ENCODE peak calls at places on chromosomes 11 and 22, in four cellular contexts. J, W, L and K are unnamed samples.

GRCh38 chr11:99019676-99020075 is 1.1 kb upstream of the CNTN5 start:
- DNase-seq in J (no peak), W (no peak), L (no peak), K (no peak)

GRCh38 chr22:43990044-43990443 is 34.1 kb upstream of the PARVB start:
- DNase-seq in J (no peak), W (no peak), L (no peak), K (no peak)

GRCh38 chr11:132632641-132633124 is 899.6 kb downstream of the OPCML start:
- DNase-seq in J (peak; percentile 86), W (no peak), L (peak; percentile 60), K (no peak)

GRCh38 chr22:50604623-50605348 is 4.2 kb downstream of the MAPK8IP2 start:
- DNase-seq in J (no peak), W (no peak), L (no peak), K (no peak)

GRCh38 chr11:124114942-124115781 is at the start of gene VWA5A:
- DNase-seq in J (peak; percentile 94), W (peak; percentile 40), L (peak; percentile 86), K (peak; percentile 61)

GRCh38 chr11:76805206-76805913 is 22.2 kb downstream of the TSKU start:
- DNase-seq in J (peak; percentile 51), W (no peak), L (no peak), K (no peak)

GRCh38 chr11:107856180-107856980 is 2.2 kb downstream of the SLC35F2 start:
- DNase-seq in J (no peak), W (no peak), L (no peak), K (no peak)

GRCh38 chr11:132895340-132895739 is 637.0 kb downstream of the OPCML start:
- DNase-seq in J (peak; percentile 50), W (no peak), L (no peak), K (no peak)

GRCh38 chr22:45891471-45891995 is 85.4 kb downstream of the WNT7B start:
- DNase-seq in J (no peak), W (no peak), L (no peak), K (no peak)

GRCh38 chr11:14916403-14916802 is 24.4 kb upstream of the CYP2R1 start:
- DNase-seq in J (no peak), W (no peak), L (no peak), K (no peak)

GRCh38 chr22:41334951-41335635 is 33.8 kb downstream of the ZC3H7B start:
- DNase-seq in J (no peak), W (no peak), L (no peak), K (no peak)

GRCh38 chr11:217704-218103 is 10.2 kb downstream of the RIC8A start:
- DNase-seq in J (peak; percentile 66), W (no peak), L (no peak), K (no peak)

GRCh38 chr11:101342307-101342706 is 212.7 kb upstream of the PGR start:
- DNase-seq in J (no peak), W (no peak), L (no peak), K (no peak)

GRCh38 chr11:8658210-8658968 is 24.1 kb downstream of the TRIM66 start:
- DNase-seq in J (no peak), W (no peak), L (no peak), K (no peak)

GRCh38 chr11:73194593-73194992 is 23.5 kb upstream of the P2RY2 start:
- DNase-seq in J (peak; percentile 93), W (no peak), L (peak; percentile 77), K (no peak)

GRCh38 chr11:17599460-17599925 is 52.4 kb downstream of the OTOG start:
- DNase-seq in J (no peak), W (no peak), L (no peak), K (no peak)

GRCh38 chr11:73402834-73403185 is 26.6 kb downstream of the RELT start:
- DNase-seq in J (peak; percentile 28), W (no peak), L (no peak), K (no peak)

GRCh38 chr11:134243913-134244312 is 9.2 kb downstream of the THYN1 start:
- DNase-seq in J (no peak), W (no peak), L (no peak), K (no peak)

GRCh38 chr11:134246678-134247077 is 6.5 kb downstream of the THYN1 start:
- DNase-seq in J (no peak), W (no peak), L (no peak), K (no peak)

GRCh38 chr11:134245434-134245833 is 7.7 kb downstream of the THYN1 start:
- DNase-seq in J (no peak), W (no peak), L (no peak), K (no peak)

GRCh38 chr11:134246100-134246499 is 7.1 kb downstream of the THYN1 start:
- DNase-seq in J (no peak), W (no peak), L (no peak), K (no peak)

DNA sequence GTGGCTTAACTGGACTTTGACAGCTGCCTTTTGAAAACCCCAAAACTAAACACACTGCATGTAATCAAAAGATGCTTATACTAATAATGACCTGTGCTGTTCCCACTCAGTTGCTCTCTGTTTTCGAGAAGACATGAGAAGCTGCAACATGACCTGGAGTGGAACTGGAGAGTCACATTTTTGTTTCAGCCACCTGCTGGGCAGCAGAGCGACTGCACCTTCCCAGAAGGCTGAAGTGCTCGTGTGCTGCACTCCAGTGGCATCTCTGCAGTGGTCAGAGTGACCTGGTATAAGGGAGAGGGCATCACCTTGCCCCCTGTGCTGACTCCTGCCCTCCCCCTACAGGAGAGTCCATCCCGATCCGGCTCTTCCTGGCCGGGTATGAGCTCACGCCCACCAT is 8.6 kb downstream of the THYN1 start:
- DNase-seq in J (peak; percentile 27), W (no peak), L (no peak), K (no peak)
- TF ChIP-seq CTCF in J (peak; percentile 57), W (no peak), L (peak; percentile 29), K (peak; percentile 56)

GRCh38 chr11:115396533-115396932 is 107.7 kb downstream of the CADM1 start:
- DNase-seq in J (no peak), W (no peak), L (no peak), K (no peak)
- TF ChIP-seq CTCF in J (no peak), W (no peak), L (no peak), K (no peak)

DNA sequence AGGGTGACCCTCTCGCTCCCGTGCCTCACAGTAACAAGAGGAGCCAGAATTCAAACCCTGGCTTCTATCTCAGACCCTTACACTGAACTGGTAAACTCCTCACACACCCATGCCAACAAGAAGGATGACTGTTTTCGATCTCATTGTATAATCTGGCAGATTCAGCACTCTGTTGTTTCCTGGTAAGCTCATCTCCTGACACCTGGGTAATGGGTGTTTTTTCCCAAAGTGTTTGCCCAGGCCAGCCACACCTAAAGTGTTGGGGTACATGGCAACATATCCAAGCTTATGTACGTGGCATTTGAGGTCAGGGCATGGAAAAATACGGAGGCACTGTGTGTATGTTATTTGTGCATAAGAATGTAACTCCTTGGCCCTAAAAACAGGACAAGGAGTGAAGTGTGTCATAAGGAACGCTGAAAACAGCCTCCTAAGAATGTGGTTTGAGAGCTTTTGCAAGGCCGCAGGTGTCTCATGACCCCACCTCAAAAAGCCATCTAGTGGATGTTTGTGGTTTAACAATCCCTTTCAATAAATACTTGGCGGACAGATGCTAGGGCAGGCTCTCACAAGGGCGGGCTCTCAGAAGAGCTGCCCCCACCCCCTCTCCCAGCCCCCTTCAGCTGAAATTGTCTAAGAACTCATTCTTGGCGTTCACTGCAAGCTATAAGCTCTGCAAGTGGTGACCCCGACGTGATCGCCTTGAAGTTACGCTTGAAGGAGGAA is at the start of gene MS4A15:
- DNase-seq in J (peak; percentile 30), W (no peak), L (peak; percentile 22), K (no peak)
- TF ChIP-seq CTCF in J (peak; percentile 12), W (no peak), L (no peak), K (peak; percentile 25)

GRCh38 chr22:48588881-48589450 is 1238.7 kb downstream of the BRD1 start:
- DNase-seq in J (no peak), W (no peak), L (no peak), K (no peak)
- TF ChIP-seq CTCF in J (no peak), W (no peak), L (no peak), K (no peak)

DNA sequence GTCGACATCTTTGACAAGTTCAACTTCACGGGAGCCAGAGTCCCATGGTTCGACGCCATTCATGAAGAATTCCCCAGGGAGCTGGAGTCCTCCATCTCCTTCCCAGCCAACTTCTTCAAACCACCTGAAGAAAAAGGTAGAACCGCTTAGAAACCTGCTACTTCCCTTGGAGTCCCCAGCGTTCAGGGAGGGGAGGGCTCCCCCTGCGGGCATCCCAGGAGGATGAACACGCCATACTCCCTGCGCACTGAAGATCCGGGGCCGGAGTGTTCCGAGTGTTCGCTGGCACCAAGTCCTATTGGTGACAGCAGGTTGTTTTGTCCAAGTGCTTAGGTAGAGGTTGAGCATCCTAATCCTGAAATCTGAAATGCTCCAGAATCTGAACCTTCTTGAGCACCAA is 51.7 kb upstream of the PRODH start:
- DNase-seq in J (peak; percentile 25), W (no peak), L (peak; percentile 26), K (no peak)
- TF ChIP-seq CTCF in J (peak; percentile 39), W (no peak), L (peak; percentile 35), K (no peak)

DNA sequence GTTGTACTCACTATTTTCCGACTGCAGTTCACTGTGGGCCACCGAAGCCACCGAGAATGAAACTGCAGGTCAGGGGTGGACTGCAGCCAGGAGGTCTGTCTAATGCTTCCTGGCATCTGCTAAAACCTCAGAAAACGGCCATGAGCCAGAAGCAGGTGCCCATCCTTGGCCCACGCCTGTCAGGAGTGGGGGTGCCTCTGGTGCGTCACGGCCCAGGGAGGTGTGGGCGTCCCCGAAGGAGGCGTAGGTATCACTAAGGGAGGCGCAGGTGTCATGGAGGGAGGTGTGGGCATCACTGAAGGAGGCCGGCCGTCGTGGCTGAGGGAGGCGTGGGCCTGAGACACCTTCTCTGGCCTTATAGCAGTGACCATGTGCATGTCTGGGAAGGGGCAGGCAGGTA is 456.2 kb downstream of the TBC1D22A start:
- DNase-seq in J (no peak), W (no peak), L (no peak), K (no peak)
- TF ChIP-seq CTCF in J (no peak), W (no peak), L (no peak), K (no peak)